ENCODE peak calls at places on chromosomes 1 and 21, in ten cellular contexts. One of them, this sample, is unnamed.

GRCh38 chr1:29650041-29650400 is 413.7 kb downstream of the PTPRU start:
- DNase-seq in heart right ventricle: no peak
- DNase-seq in H9: no peak
- DNase-seq in left lung: no peak
- DNase-seq in GM23248: peak
- DNase-seq in brain microvascular endothelial cell: no peak
- DNase-seq in CD4-positive, alpha-beta T cell: no peak
- DNase-seq in substantia nigra: no peak
- DNase-seq in HCT116: no peak
- DNase-seq in heart left ventricle: no peak
- DNase-seq in this sample: peak

GRCh38 chr1:231983266-231984193 is 356.9 kb downstream of the DISC1 start:
- DNase-seq in heart right ventricle: no peak
- DNase-seq in H9: peak
- DNase-seq in left lung: no peak
- DNase-seq in GM23248: no peak
- DNase-seq in brain microvascular endothelial cell: no peak
- DNase-seq in CD4-positive, alpha-beta T cell: no peak
- DNase-seq in substantia nigra: no peak
- DNase-seq in HCT116: no peak
- DNase-seq in heart left ventricle: no peak
- DNase-seq in this sample: no peak

GRCh38 chr1:40662151-40662550 is 3.3 kb downstream of the RIMS3 start:
- DNase-seq in heart right ventricle: no peak
- DNase-seq in H9: no peak
- DNase-seq in left lung: no peak
- DNase-seq in GM23248: peak
- DNase-seq in brain microvascular endothelial cell: no peak
- DNase-seq in CD4-positive, alpha-beta T cell: no peak
- DNase-seq in substantia nigra: no peak
- DNase-seq in HCT116: no peak
- DNase-seq in heart left ventricle: no peak
- DNase-seq in this sample: no peak

GRCh38 chr1:45411510-45411899 is 71.3 kb upstream of the MUTYH start:
- DNase-seq in heart right ventricle: no peak
- DNase-seq in H9: no peak
- DNase-seq in left lung: no peak
- DNase-seq in GM23248: no peak
- DNase-seq in brain microvascular endothelial cell: no peak
- DNase-seq in CD4-positive, alpha-beta T cell: no peak
- DNase-seq in substantia nigra: no peak
- DNase-seq in HCT116: peak
- DNase-seq in heart left ventricle: no peak
- DNase-seq in this sample: no peak

GRCh38 chr1:178143730-178144343 is 49.9 kb downstream of the RASAL2 start:
- DNase-seq in heart right ventricle: no peak
- DNase-seq in H9: no peak
- DNase-seq in left lung: no peak
- DNase-seq in GM23248: peak
- DNase-seq in brain microvascular endothelial cell: no peak
- DNase-seq in CD4-positive, alpha-beta T cell: no peak
- DNase-seq in substantia nigra: no peak
- DNase-seq in HCT116: no peak
- DNase-seq in heart left ventricle: no peak
- DNase-seq in this sample: no peak

GRCh38 chr1:185632659-185633428 is 101.3 kb upstream of the HMCN1 start:
- DNase-seq in heart right ventricle: no peak
- DNase-seq in H9: no peak
- DNase-seq in left lung: no peak
- DNase-seq in GM23248: peak
- DNase-seq in brain microvascular endothelial cell: no peak
- DNase-seq in CD4-positive, alpha-beta T cell: no peak
- DNase-seq in substantia nigra: no peak
- DNase-seq in HCT116: no peak
- DNase-seq in heart left ventricle: no peak
- DNase-seq in this sample: no peak

GRCh38 chr1:53837924-53838653 is at the start of gene NDC1:
- DNase-seq in heart right ventricle: peak
- DNase-seq in H9: peak
- DNase-seq in left lung: peak
- DNase-seq in GM23248: peak
- DNase-seq in brain microvascular endothelial cell: peak
- DNase-seq in CD4-positive, alpha-beta T cell: peak
- DNase-seq in substantia nigra: peak
- DNase-seq in HCT116: peak
- DNase-seq in heart left ventricle: peak
- DNase-seq in this sample: peak

GRCh38 chr1:9703165-9703509 is 51.6 kb downstream of the PIK3CD start:
- DNase-seq in heart right ventricle: no peak
- DNase-seq in H9: no peak
- DNase-seq in left lung: no peak
- DNase-seq in GM23248: no peak
- DNase-seq in brain microvascular endothelial cell: no peak
- DNase-seq in CD4-positive, alpha-beta T cell: no peak
- DNase-seq in substantia nigra: no peak
- DNase-seq in HCT116: no peak
- DNase-seq in heart left ventricle: no peak
- DNase-seq in this sample: no peak

GRCh38 chr1:204313675-204314074 is 46.1 kb downstream of the PLEKHA6 start:
- DNase-seq in heart right ventricle: no peak
- DNase-seq in H9: no peak
- DNase-seq in left lung: no peak
- DNase-seq in GM23248: no peak
- DNase-seq in brain microvascular endothelial cell: no peak
- DNase-seq in CD4-positive, alpha-beta T cell: no peak
- DNase-seq in substantia nigra: no peak
- DNase-seq in HCT116: no peak
- DNase-seq in heart left ventricle: no peak
- DNase-seq in this sample: no peak

GRCh38 chr1:1144122-1144842 is 28.4 kb upstream of the C1orf159 start:
- DNase-seq in heart right ventricle: no peak
- DNase-seq in H9: peak
- DNase-seq in left lung: no peak
- DNase-seq in GM23248: no peak
- DNase-seq in brain microvascular endothelial cell: no peak
- DNase-seq in CD4-positive, alpha-beta T cell: peak
- DNase-seq in substantia nigra: no peak
- DNase-seq in HCT116: no peak
- DNase-seq in heart left ventricle: no peak
- DNase-seq in this sample: no peak

GRCh38 chr1:203361843-203362524 is 11.1 kb upstream of the FMOD start:
- DNase-seq in heart right ventricle: no peak
- DNase-seq in H9: no peak
- DNase-seq in left lung: no peak
- DNase-seq in GM23248: peak
- DNase-seq in brain microvascular endothelial cell: peak
- DNase-seq in CD4-positive, alpha-beta T cell: no peak
- DNase-seq in substantia nigra: no peak
- DNase-seq in HCT116: no peak
- DNase-seq in heart left ventricle: no peak
- DNase-seq in this sample: no peak

GRCh38 chr1:53408013-53408754 is 51.0 kb upstream of the DMRTB1 start:
- DNase-seq in heart right ventricle: no peak
- DNase-seq in H9: no peak
- DNase-seq in left lung: no peak
- DNase-seq in GM23248: peak
- DNase-seq in brain microvascular endothelial cell: peak
- DNase-seq in CD4-positive, alpha-beta T cell: no peak
- DNase-seq in substantia nigra: no peak
- DNase-seq in HCT116: no peak
- DNase-seq in heart left ventricle: no peak
- DNase-seq in this sample: no peak

GRCh38 chr21:19850157-19850556 is 1148.1 kb upstream of the NCAM2 start:
- DNase-seq in heart right ventricle: no peak
- DNase-seq in H9: no peak
- DNase-seq in left lung: no peak
- DNase-seq in GM23248: no peak
- DNase-seq in brain microvascular endothelial cell: no peak
- DNase-seq in CD4-positive, alpha-beta T cell: no peak
- DNase-seq in substantia nigra: no peak
- DNase-seq in HCT116: no peak
- DNase-seq in heart left ventricle: no peak
- DNase-seq in this sample: no peak

GRCh38 chr1:43008425-43009108 is 49.9 kb upstream of the SLC2A1 start:
- DNase-seq in heart right ventricle: no peak
- DNase-seq in H9: peak
- DNase-seq in left lung: no peak
- DNase-seq in GM23248: no peak
- DNase-seq in brain microvascular endothelial cell: no peak
- DNase-seq in CD4-positive, alpha-beta T cell: no peak
- DNase-seq in substantia nigra: no peak
- DNase-seq in HCT116: peak
- DNase-seq in heart left ventricle: no peak
- DNase-seq in this sample: no peak
- H3K27ac ChIP-seq in heart right ventricle: no peak
- H3K27ac ChIP-seq in H9: peak
- H3K27ac ChIP-seq in left lung: no peak
- H3K27ac ChIP-seq in GM23248: no peak
- H3K27ac ChIP-seq in brain microvascular endothelial cell: no peak
- H3K27ac ChIP-seq in CD4-positive, alpha-beta T cell: no peak
- H3K27ac ChIP-seq in substantia nigra: no peak
- H3K27ac ChIP-seq in HCT116: peak
- H3K27ac ChIP-seq in heart left ventricle: no peak
- H3K27ac ChIP-seq in this sample: peak

DNA sequence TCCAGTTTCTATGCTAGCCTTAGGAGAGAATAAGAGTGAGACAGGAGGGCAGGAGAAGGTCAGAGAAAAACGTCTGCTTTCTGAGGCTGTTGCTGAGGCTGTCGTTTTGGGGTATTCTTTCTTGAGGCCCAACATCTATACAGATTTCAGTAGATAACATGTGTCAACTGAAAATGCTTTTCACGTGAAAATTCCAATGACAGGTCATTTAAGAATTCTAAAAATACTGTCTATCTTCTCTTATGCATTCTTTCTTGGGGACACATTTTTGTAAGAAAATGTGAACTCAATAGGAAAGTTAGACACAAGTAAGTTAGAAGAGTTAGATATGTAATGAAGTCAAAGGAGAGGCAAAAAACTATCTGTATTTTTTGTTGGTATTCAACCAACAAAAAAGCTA is 150.8 kb downstream of the TGFB2 start:
- DNase-seq in heart right ventricle: no peak
- DNase-seq in H9: no peak
- DNase-seq in left lung: no peak
- DNase-seq in GM23248: no peak
- DNase-seq in brain microvascular endothelial cell: no peak
- DNase-seq in CD4-positive, alpha-beta T cell: no peak
- DNase-seq in substantia nigra: no peak
- DNase-seq in HCT116: no peak
- DNase-seq in heart left ventricle: no peak
- DNase-seq in this sample: no peak
- H3K27ac ChIP-seq in heart right ventricle: no peak
- H3K27ac ChIP-seq in H9: no peak
- H3K27ac ChIP-seq in left lung: no peak
- H3K27ac ChIP-seq in GM23248: no peak
- H3K27ac ChIP-seq in brain microvascular endothelial cell: peak
- H3K27ac ChIP-seq in CD4-positive, alpha-beta T cell: no peak
- H3K27ac ChIP-seq in substantia nigra: no peak
- H3K27ac ChIP-seq in HCT116: no peak
- H3K27ac ChIP-seq in heart left ventricle: no peak
- H3K27ac ChIP-seq in this sample: no peak

DNA sequence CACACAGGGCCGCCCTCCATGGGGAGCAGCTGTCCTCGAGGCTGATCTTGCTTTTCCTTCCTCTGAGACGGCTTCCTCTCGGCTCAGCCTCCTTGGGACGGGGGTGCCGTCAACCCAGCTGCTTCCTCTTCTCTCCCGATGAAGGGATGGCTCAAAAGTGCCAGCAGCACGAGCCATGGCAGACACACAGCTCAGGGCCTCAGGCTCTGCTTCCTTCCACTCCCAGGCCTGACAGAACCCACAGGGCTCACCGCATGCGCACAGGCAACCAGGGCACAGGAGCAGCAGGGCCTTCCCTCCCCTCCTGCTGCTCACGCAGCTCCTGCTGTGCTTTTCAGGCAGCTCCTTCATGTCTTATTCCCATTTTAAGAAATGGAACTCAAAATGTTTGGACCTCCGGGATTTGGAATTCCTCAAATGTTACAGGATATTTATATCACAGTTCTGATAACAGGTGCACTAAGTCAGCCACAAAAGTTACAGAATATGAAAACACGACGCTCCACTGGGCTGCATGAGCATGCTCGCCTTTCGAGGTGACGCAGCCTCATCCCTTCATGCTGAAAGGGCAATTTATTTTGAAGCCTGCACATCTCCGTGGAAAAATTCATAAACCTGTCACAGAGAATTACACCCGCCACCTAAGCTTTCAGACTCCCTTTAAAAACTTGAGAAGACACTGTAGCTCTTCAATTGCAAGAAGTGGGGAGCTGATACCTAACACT is 84.4 kb downstream of the HSF2BP start:
- DNase-seq in heart right ventricle: peak
- DNase-seq in H9: no peak
- DNase-seq in left lung: peak
- DNase-seq in GM23248: no peak
- DNase-seq in brain microvascular endothelial cell: no peak
- DNase-seq in CD4-positive, alpha-beta T cell: no peak
- DNase-seq in substantia nigra: peak
- DNase-seq in HCT116: no peak
- DNase-seq in heart left ventricle: peak
- DNase-seq in this sample: no peak
- H3K27ac ChIP-seq in heart right ventricle: no peak
- H3K27ac ChIP-seq in H9: no peak
- H3K27ac ChIP-seq in left lung: no peak
- H3K27ac ChIP-seq in GM23248: no peak
- H3K27ac ChIP-seq in brain microvascular endothelial cell: no peak
- H3K27ac ChIP-seq in CD4-positive, alpha-beta T cell: no peak
- H3K27ac ChIP-seq in substantia nigra: no peak
- H3K27ac ChIP-seq in HCT116: no peak
- H3K27ac ChIP-seq in heart left ventricle: peak
- H3K27ac ChIP-seq in this sample: peak

DNA sequence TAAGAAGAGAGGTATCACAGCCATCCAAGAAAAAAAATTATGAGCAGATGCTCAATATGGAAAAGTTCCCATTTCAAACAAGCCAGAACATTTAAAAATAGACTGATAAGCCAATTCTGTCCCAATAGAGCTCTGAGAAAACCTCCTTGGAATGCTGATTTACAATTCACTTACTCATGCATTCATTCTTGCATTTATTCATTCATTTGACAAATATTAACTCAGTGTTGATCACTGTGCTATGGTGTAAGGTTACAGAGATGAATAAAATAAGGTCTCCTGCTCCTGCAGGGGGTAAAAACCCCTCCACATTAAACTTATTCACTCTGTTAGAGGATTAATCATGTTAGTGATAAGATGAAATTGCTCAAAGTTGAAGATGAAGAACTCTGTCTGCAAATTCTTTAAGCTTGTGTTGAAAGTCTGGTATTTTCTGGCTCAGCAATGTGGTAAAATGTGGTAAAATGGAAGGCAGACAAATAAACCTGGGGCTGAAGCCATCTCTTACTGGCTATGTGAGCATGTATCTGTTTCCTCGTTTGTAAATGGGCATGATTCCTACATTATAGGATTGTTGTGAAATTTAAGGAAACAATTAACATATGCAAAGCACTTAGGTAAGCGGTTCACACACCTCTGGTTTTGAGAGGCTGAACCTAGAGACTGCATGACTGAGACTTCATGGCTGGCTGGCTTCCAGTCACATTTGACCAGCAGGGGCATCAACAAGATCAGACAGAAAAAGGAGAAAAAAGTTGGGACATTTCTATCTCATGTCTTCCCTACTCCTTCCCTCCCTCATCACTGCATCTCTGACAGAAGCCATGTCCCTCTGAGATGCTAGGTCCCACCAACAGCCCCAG is 45.0 kb upstream of the DAB1 start:
- DNase-seq in heart right ventricle: no peak
- DNase-seq in H9: no peak
- DNase-seq in left lung: no peak
- DNase-seq in GM23248: peak
- DNase-seq in brain microvascular endothelial cell: peak
- DNase-seq in CD4-positive, alpha-beta T cell: no peak
- DNase-seq in substantia nigra: no peak
- DNase-seq in HCT116: no peak
- DNase-seq in heart left ventricle: no peak
- DNase-seq in this sample: no peak
- H3K27ac ChIP-seq in heart right ventricle: no peak
- H3K27ac ChIP-seq in H9: no peak
- H3K27ac ChIP-seq in left lung: no peak
- H3K27ac ChIP-seq in GM23248: peak
- H3K27ac ChIP-seq in brain microvascular endothelial cell: no peak
- H3K27ac ChIP-seq in CD4-positive, alpha-beta T cell: no peak
- H3K27ac ChIP-seq in substantia nigra: no peak
- H3K27ac ChIP-seq in HCT116: no peak
- H3K27ac ChIP-seq in heart left ventricle: no peak
- H3K27ac ChIP-seq in this sample: no peak

This sample was measured in caudate nucleus.